ENCODE peak calls at places on chromosomes 12 and 14, in nine cellular contexts. E, D, B, M, L, Y, S, C and Q are unnamed samples.

GRCh38 chr14:35161231-35161630 is 38.9 kb downstream of the PRORP start:
- DNase-seq in E (no peak), D (no peak), B (no peak), M (no peak), L (no peak), Y (no peak), S (no peak), C (no peak), Q (no peak)

GRCh38 chr12:112992541-112993398 is 14.5 kb downstream of the OAS2 start:
- DNase-seq in E (peak), D (peak), B (peak), M (peak), L (peak), Y (peak), S (no peak), C (no peak), Q (peak)

GRCh38 chr12:132154341-132154761 is 10.1 kb downstream of the NOC4L start:
- DNase-seq in E (peak), D (no peak), B (peak), M (no peak), L (no peak), Y (no peak), S (no peak), C (no peak), Q (no peak)

GRCh38 chr14:24079521-24080141 is 8.3 kb downstream of the CPNE6 start:
- DNase-seq in E (peak), D (no peak), B (no peak), M (no peak), L (no peak), Y (no peak), S (peak), C (no peak), Q (no peak)

GRCh38 chr12:72178871-72179270 is 93.3 kb upstream of the TRHDE start:
- DNase-seq in E (no peak), D (no peak), B (no peak), M (no peak), L (no peak), Y (no peak), S (no peak), C (no peak), Q (no peak)

GRCh38 chr14:101101456-101102056 is 198.0 kb upstream of the RTL1 start:
- DNase-seq in E (peak), D (no peak), B (no peak), M (peak), L (no peak), Y (peak), S (no peak), C (no peak), Q (peak)

GRCh38 chr12:99439399-99439798 is 208.2 kb upstream of the GARIN6 start:
- DNase-seq in E (no peak), D (no peak), B (no peak), M (no peak), L (no peak), Y (no peak), S (no peak), C (no peak), Q (no peak)

GRCh38 chr12:110465024-110465423 is 3.0 kb downstream of the GPN3 start:
- DNase-seq in E (no peak), D (no peak), B (no peak), M (no peak), L (no peak), Y (no peak), S (no peak), C (no peak), Q (no peak)

GRCh38 chr14:61965030-61965745 is 203.0 kb downstream of the SNAPC1 start:
- DNase-seq in E (no peak), D (no peak), B (no peak), M (peak), L (peak), Y (no peak), S (no peak), C (no peak), Q (peak)

GRCh38 chr12:100267603-100268281 is 765 bp downstream of the SCYL2 start:
- DNase-seq in E (no peak), D (peak), B (no peak), M (peak), L (no peak), Y (no peak), S (no peak), C (no peak), Q (peak)

GRCh38 chr12:102144221-102144620 is 24.2 kb downstream of the PARPBP start:
- DNase-seq in E (no peak), D (no peak), B (no peak), M (no peak), L (peak), Y (no peak), S (no peak), C (no peak), Q (no peak)

GRCh38 chr14:59185676-59186075 is 2.8 kb upstream of the DAAM1 start:
- DNase-seq in E (no peak), D (no peak), B (no peak), M (no peak), L (no peak), Y (no peak), S (no peak), C (no peak), Q (no peak)

GRCh38 chr14:89432226-89432625 is 15.2 kb upstream of the FOXN3 start:
- DNase-seq in E (no peak), D (no peak), B (no peak), M (no peak), L (no peak), Y (no peak), S (no peak), C (no peak), Q (no peak)

GRCh38 chr12:45660330-45660729 is 69.2 kb upstream of the ARID2 start:
- DNase-seq in E (no peak), D (no peak), B (peak), M (peak), L (peak), Y (no peak), S (no peak), C (no peak), Q (peak)

GRCh38 chr12:93214523-93215289 is 163.0 kb upstream of the NUDT4 start:
- DNase-seq in E (no peak), D (no peak), B (no peak), M (peak), L (no peak), Y (no peak), S (no peak), C (no peak), Q (no peak)

GRCh38 chr12:93219947-93220346 is 157.8 kb upstream of the NUDT4 start:
- DNase-seq in E (no peak), D (no peak), B (no peak), M (no peak), L (no peak), Y (no peak), S (no peak), C (no peak), Q (no peak)

GRCh38 chr12:93215290-93215678 is 162.4 kb upstream of the NUDT4 start:
- DNase-seq in E (no peak), D (no peak), B (no peak), M (no peak), L (no peak), Y (no peak), S (no peak), C (no peak), Q (no peak)
- H3K27ac ChIP-seq in E (no peak), D (no peak), B (no peak), M (peak), L (no peak), Y (no peak), S (no peak), C (no peak), Q (no peak)

GRCh38 chr12:56258068-56258819 is at the start of gene ANKRD52:
- DNase-seq in E (peak), D (peak), B (peak), M (peak), L (peak), Y (peak), S (peak), C (peak), Q (peak)

GRCh38 chr12:56257491-56258067 is 605 bp downstream of the ANKRD52 start:
- DNase-seq in E (peak), D (no peak), B (no peak), M (peak), L (no peak), Y (no peak), S (no peak), C (no peak), Q (peak)

GRCh38 chr12:56255671-56256070 is 2.5 kb downstream of the ANKRD52 start:
- DNase-seq in E (peak), D (no peak), B (no peak), M (no peak), L (no peak), Y (no peak), S (no peak), C (no peak), Q (no peak)

GRCh38 chr12:56256326-56256960 is 1.7 kb downstream of the ANKRD52 start:
- DNase-seq in E (peak), D (no peak), B (no peak), M (peak), L (no peak), Y (no peak), S (peak), C (no peak), Q (no peak)

GRCh38 chr12:56257071-56257470 is 1.1 kb downstream of the ANKRD52 start:
- DNase-seq in E (no peak), D (no peak), B (no peak), M (no peak), L (no peak), Y (no peak), S (no peak), C (no peak), Q (no peak)
- H3K27ac ChIP-seq in E (no peak), D (no peak), B (peak), M (no peak), L (peak), Y (peak), S (no peak), C (no peak), Q (peak)

DNA sequence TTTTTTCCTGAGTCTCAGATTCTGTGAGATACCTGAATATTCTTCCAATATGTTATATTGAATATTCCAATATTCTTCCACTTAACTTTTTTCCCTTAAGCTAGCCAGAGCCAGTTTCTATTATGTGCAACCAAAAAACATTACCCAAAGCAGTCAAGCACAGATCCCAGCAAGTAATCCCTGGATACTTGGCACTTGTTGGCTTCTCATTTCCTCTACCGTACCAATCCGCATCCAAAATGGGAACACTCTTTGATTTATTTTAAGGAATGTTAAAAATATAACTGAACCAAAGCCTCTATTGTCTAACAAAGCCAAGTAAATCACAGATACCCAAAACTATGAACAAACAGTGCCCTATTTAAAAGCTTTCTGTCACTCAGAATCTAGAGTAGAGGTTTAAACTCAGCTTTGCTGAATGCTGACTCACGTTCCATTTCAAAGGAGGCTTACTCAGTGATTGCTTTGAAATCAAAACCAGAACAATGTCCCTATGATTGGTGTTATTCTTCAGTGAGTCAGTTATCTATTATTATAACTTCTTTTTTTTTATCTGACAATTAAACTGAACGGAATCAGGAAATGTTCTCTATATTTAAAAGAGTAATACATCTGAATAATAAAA is 360.6 kb downstream of the CCDC91 start:
- DNase-seq in E (no peak), D (peak), B (no peak), M (peak), L (peak), Y (no peak), S (no peak), C (no peak), Q (peak)
- H3K27ac ChIP-seq in E (no peak), D (no peak), B (no peak), M (peak), L (peak), Y (no peak), S (no peak), C (no peak), Q (no peak)

GRCh38 chr14:102610968-102611811 is 18.7 kb downstream of the RCOR1 start:
- DNase-seq in E (no peak), D (no peak), B (no peak), M (no peak), L (no peak), Y (no peak), S (no peak), C (no peak), Q (no peak)
- H3K27ac ChIP-seq in E (no peak), D (no peak), B (no peak), M (no peak), L (no peak), Y (no peak), S (no peak), C (no peak), Q (no peak)

GRCh38 chr12:6451348-6452244 is at the start of gene TAPBPL:
- DNase-seq in E (peak), D (peak), B (peak), M (no peak), L (no peak), Y (peak), S (peak), C (peak), Q (peak)
- H3K27ac ChIP-seq in E (peak), D (peak), B (peak), M (no peak), L (peak), Y (peak), S (peak), C (peak), Q (peak)